ENCODE peak calls at places on chromosomes 13 and 19, in six cellular contexts. Q, W, V, R, D and N are unnamed samples.

GRCh38 chr13:46388846-46389245 is 1.8 kb upstream of the RUBCNL start:
- DNase-seq in Q (no peak), W (no peak), V (no peak), R (no peak), D (peak), N (no peak)

GRCh38 chr13:81487151-81487550 is 1146.2 kb upstream of the SPRY2 start:
- DNase-seq in Q (no peak), W (no peak), V (no peak), R (no peak), D (no peak), N (no peak)

GRCh38 chr19:19443283-19443682 is 37.8 kb downstream of the GATAD2A start:
- DNase-seq in Q (no peak), W (no peak), V (no peak), R (no peak), D (no peak), N (no peak)

GRCh38 chr13:20141238-20142018 is 19.4 kb downstream of the GJA3 start:
- DNase-seq in Q (no peak), W (no peak), V (no peak), R (no peak), D (no peak), N (no peak)

GRCh38 chr13:110915874-110916670 is 1.2 kb upstream of the ANKRD10 start:
- DNase-seq in Q (peak), W (peak), V (no peak), R (no peak), D (no peak), N (no peak)

GRCh38 chr19:485583-486236 is 10.6 kb upstream of the MADCAM1 start:
- DNase-seq in Q (peak), W (no peak), V (no peak), R (no peak), D (no peak), N (peak)

GRCh38 chr13:71661921-71662320 is 205.1 kb downstream of the DACH1 start:
- DNase-seq in Q (no peak), W (no peak), V (no peak), R (no peak), D (no peak), N (no peak)

GRCh38 chr19:54137913-54138776 is 583 bp downstream of the CNOT3 start:
- DNase-seq in Q (no peak), W (no peak), V (no peak), R (peak), D (no peak), N (no peak)

GRCh38 chr19:10553943-10554381 is 10.3 kb downstream of the ATG4D start:
- DNase-seq in Q (no peak), W (peak), V (peak), R (peak), D (no peak), N (no peak)

GRCh38 chr19:10736916-10737551 is 19.2 kb downstream of the DNM2 start:
- DNase-seq in Q (no peak), W (no peak), V (no peak), R (no peak), D (no peak), N (no peak)

GRCh38 chr13:68535329-68535728 is 1305.2 kb upstream of the PCDH9 start:
- DNase-seq in Q (no peak), W (no peak), V (no peak), R (no peak), D (no peak), N (no peak)

GRCh38 chr13:41533676-41534075 is 76.3 kb downstream of the RGCC start:
- DNase-seq in Q (no peak), W (no peak), V (no peak), R (no peak), D (no peak), N (no peak)

GRCh38 chr19:37932985-37933953 is 26.3 kb downstream of the SIPA1L3 start:
- DNase-seq in Q (peak), W (no peak), V (no peak), R (no peak), D (peak), N (no peak)

GRCh38 chr13:40697711-40698110 is 31.3 kb upstream of the FOXO1 start:
- DNase-seq in Q (no peak), W (no peak), V (no peak), R (no peak), D (no peak), N (no peak)

GRCh38 chr13:44989941-44990340 is 603 bp downstream of the GPALPP1 start:
- DNase-seq in Q (no peak), W (no peak), V (no peak), R (no peak), D (no peak), N (no peak)

GRCh38 chr19:56141416-56141992 is 417 bp downstream of the ZNF444 start:
- DNase-seq in Q (no peak), W (no peak), V (peak), R (no peak), D (no peak), N (no peak)

GRCh38 chr13:52048516-52048915 is 24.0 kb downstream of the UTP14C start:
- DNase-seq in Q (peak), W (no peak), V (no peak), R (no peak), D (no peak), N (no peak)

GRCh38 chr19:19495614-19496603 is 19.4 kb downstream of the TSSK6 start:
- DNase-seq in Q (no peak), W (no peak), V (no peak), R (no peak), D (no peak), N (no peak)

GRCh38 chr19:16040642-16041041 is 35.7 kb upstream of the TPM4 start:
- DNase-seq in Q (peak), W (no peak), V (no peak), R (no peak), D (no peak), N (no peak)

GRCh38 chr13:110323172-110323851 is 16.2 kb downstream of the COL4A2 start:
- DNase-seq in Q (peak), W (no peak), V (no peak), R (no peak), D (no peak), N (no peak)

GRCh38 chr19:46661020-46661731 is at the start of gene DACT3:
- DNase-seq in Q (peak), W (peak), V (peak), R (peak), D (peak), N (peak)

GRCh38 chr13:80716610-80717081 is 375.7 kb upstream of the SPRY2 start:
- DNase-seq in Q (no peak), W (no peak), V (no peak), R (no peak), D (no peak), N (peak)

GRCh38 chr19:40560092-40560507 is 16.6 kb upstream of the SHKBP1 start:
- DNase-seq in Q (no peak), W (no peak), V (no peak), R (no peak), D (no peak), N (no peak)

GRCh38 chr13:102310691-102311432 is 91.0 kb downstream of the FGF14 start:
- DNase-seq in Q (no peak), W (no peak), V (no peak), R (no peak), D (no peak), N (no peak)

GRCh38 chr13:46721054-46721453 is 75.9 kb downstream of the ESD start:
- DNase-seq in Q (peak), W (peak), V (peak), R (no peak), D (no peak), N (peak)

GRCh38 chr13:83895994-83896580 is 13.8 kb upstream of the SLITRK1 start:
- DNase-seq in Q (peak), W (no peak), V (no peak), R (no peak), D (no peak), N (no peak)

GRCh38 chr19:18208098-18208951 is 4.5 kb upstream of the RAB3A start:
- DNase-seq in Q (peak), W (no peak), V (peak), R (no peak), D (no peak), N (no peak)

GRCh38 chr13:36344173-36344572 is 2.0 kb downstream of the SPART start:
- DNase-seq in Q (peak), W (peak), V (no peak), R (no peak), D (no peak), N (no peak)

GRCh38 chr13:40764587-40765403 is 6.2 kb downstream of the MRPS31 start:
- DNase-seq in Q (no peak), W (no peak), V (no peak), R (no peak), D (no peak), N (no peak)

GRCh38 chr13:33284916-33285315 is 639 bp downstream of the STARD13 start:
- DNase-seq in Q (peak), W (no peak), V (no peak), R (no peak), D (no peak), N (no peak)

GRCh38 chr19:7916137-7916907 is 1.7 kb downstream of the TGFBR3L start:
- DNase-seq in Q (peak), W (peak), V (no peak), R (peak), D (peak), N (no peak)

GRCh38 chr19:30444686-30445232 is 72.6 kb downstream of the ZNF536 start:
- DNase-seq in Q (no peak), W (no peak), V (no peak), R (no peak), D (no peak), N (no peak)

GRCh38 chr13:103757361-103757760 is 691.1 kb upstream of the SLC10A2 start:
- DNase-seq in Q (no peak), W (no peak), V (no peak), R (no peak), D (no peak), N (no peak)

GRCh38 chr13:75802161-75802560 is 166.0 kb downstream of the LMO7 start:
- DNase-seq in Q (no peak), W (no peak), V (no peak), R (no peak), D (no peak), N (no peak)

GRCh38 chr19:55545913-55546495 is 661 bp upstream of the SBK3 start:
- DNase-seq in Q (no peak), W (no peak), V (no peak), R (no peak), D (no peak), N (no peak)

GRCh38 chr13:29550589-29550988 is 44.9 kb downstream of the SLC7A1 start:
- DNase-seq in Q (no peak), W (no peak), V (no peak), R (no peak), D (no peak), N (no peak)

GRCh38 chr13:75579529-75579928 is 29.9 kb downstream of the UCHL3 start:
- DNase-seq in Q (no peak), W (no peak), V (no peak), R (no peak), D (no peak), N (no peak)

GRCh38 chr13:31824705-31825512 is 85.6 kb downstream of the RXFP2 start:
- DNase-seq in Q (peak), W (peak), V (no peak), R (no peak), D (no peak), N (no peak)

GRCh38 chr19:4083677-4084546 is 17.2 kb upstream of the ZBTB7A start:
- DNase-seq in Q (no peak), W (peak), V (no peak), R (peak), D (no peak), N (no peak)

GRCh38 chr19:35643255-35644205 is 2.0 kb downstream of the ETV2 start:
- DNase-seq in Q (peak), W (peak), V (peak), R (peak), D (peak), N (peak)